ENCODE peak calls at places on chromosome 1, in eight cellular contexts. One of them, this sample, is unnamed.
A peak's percentile ranks its signal among the peaks of the same experiment; 100 is the strongest.

GRCh38 chr1:157775101-157775870 is 1.6 kb downstream of the FCRL2 start:
- DNase-seq in central memory CD8-positive, alpha-beta T cell: no peak
- DNase-seq in sciatic nerve: no peak
- DNase-seq in GM12864: no peak
- DNase-seq in stimulated activated CD8-positive, alpha-beta memory T cell treated with anti-CD3 and anti-CD28 coated beads, Interleukin-15, amount 100 ng/mL, for 4 hours: no peak
- DNase-seq in fibroblast of the aortic adventitia: no peak
- DNase-seq in hypothalamus: no peak
- DNase-seq in Calu3: no peak
- DNase-seq in this sample: no peak

GRCh38 chr1:157200451-157200850 is 62.3 kb upstream of the ETV3 start:
- DNase-seq in hypothalamus: no peak
- DNase-seq in fibroblast of the aortic adventitia: no peak
- DNase-seq in GM12864: no peak
- DNase-seq in stimulated activated CD8-positive, alpha-beta memory T cell treated with anti-CD3 and anti-CD28 coated beads, Interleukin-15, amount 100 ng/mL, for 4 hours: no peak
- DNase-seq in Calu3: no peak
- DNase-seq in sciatic nerve: no peak
- DNase-seq in central memory CD8-positive, alpha-beta T cell: no peak
- DNase-seq in this sample: no peak

GRCh38 chr1:29620631-29621030 is 384.3 kb downstream of the PTPRU start:
- DNase-seq in hypothalamus: no peak
- DNase-seq in stimulated activated CD8-positive, alpha-beta memory T cell treated with anti-CD3 and anti-CD28 coated beads, Interleukin-15, amount 100 ng/mL, for 4 hours: no peak
- DNase-seq in fibroblast of the aortic adventitia: no peak
- DNase-seq in sciatic nerve: no peak
- DNase-seq in Calu3: no peak
- DNase-seq in central memory CD8-positive, alpha-beta T cell: no peak
- DNase-seq in GM12864: no peak
- DNase-seq in this sample: no peak

GRCh38 chr1:160097196-160097910 is 1.1 kb downstream of the IGSF8 start:
- DNase-seq in sciatic nerve: no peak
- DNase-seq in Calu3: no peak
- DNase-seq in GM12864: no peak
- DNase-seq in hypothalamus: no peak
- DNase-seq in stimulated activated CD8-positive, alpha-beta memory T cell treated with anti-CD3 and anti-CD28 coated beads, Interleukin-15, amount 100 ng/mL, for 4 hours: no peak
- DNase-seq in fibroblast of the aortic adventitia: no peak
- DNase-seq in central memory CD8-positive, alpha-beta T cell: no peak
- DNase-seq in this sample: no peak

GRCh38 chr1:64453695-64454094 is 16.2 kb upstream of the CACHD1 start:
- DNase-seq in GM12864: no peak
- DNase-seq in stimulated activated CD8-positive, alpha-beta memory T cell treated with anti-CD3 and anti-CD28 coated beads, Interleukin-15, amount 100 ng/mL, for 4 hours: no peak
- DNase-seq in fibroblast of the aortic adventitia: no peak
- DNase-seq in Calu3: no peak
- DNase-seq in central memory CD8-positive, alpha-beta T cell: no peak
- DNase-seq in hypothalamus: no peak
- DNase-seq in sciatic nerve: no peak
- DNase-seq in this sample: no peak

GRCh38 chr1:176227579-176227978 is 20.5 kb upstream of the COP1 start:
- DNase-seq in stimulated activated CD8-positive, alpha-beta memory T cell treated with anti-CD3 and anti-CD28 coated beads, Interleukin-15, amount 100 ng/mL, for 4 hours: no peak
- DNase-seq in fibroblast of the aortic adventitia: peak; percentile 7
- DNase-seq in hypothalamus: no peak
- DNase-seq in GM12864: no peak
- DNase-seq in Calu3: no peak
- DNase-seq in sciatic nerve: no peak
- DNase-seq in central memory CD8-positive, alpha-beta T cell: no peak
- DNase-seq in this sample: no peak

GRCh38 chr1:246583448-246584185 is 17.4 kb downstream of the CNST start:
- DNase-seq in central memory CD8-positive, alpha-beta T cell: no peak
- DNase-seq in fibroblast of the aortic adventitia: peak; percentile 58
- DNase-seq in GM12864: no peak
- DNase-seq in hypothalamus: no peak
- DNase-seq in Calu3: no peak
- DNase-seq in stimulated activated CD8-positive, alpha-beta memory T cell treated with anti-CD3 and anti-CD28 coated beads, Interleukin-15, amount 100 ng/mL, for 4 hours: no peak
- DNase-seq in sciatic nerve: no peak
- DNase-seq in this sample: no peak

GRCh38 chr1:3217887-3218679 is 149.1 kb downstream of the PRDM16 start:
- DNase-seq in fibroblast of the aortic adventitia: no peak
- DNase-seq in sciatic nerve: no peak
- DNase-seq in Calu3: no peak
- DNase-seq in central memory CD8-positive, alpha-beta T cell: no peak
- DNase-seq in stimulated activated CD8-positive, alpha-beta memory T cell treated with anti-CD3 and anti-CD28 coated beads, Interleukin-15, amount 100 ng/mL, for 4 hours: no peak
- DNase-seq in hypothalamus: no peak
- DNase-seq in GM12864: no peak
- DNase-seq in this sample: no peak

GRCh38 chr1:47930215-47930885 is 66.8 kb downstream of the TRABD2B start:
- DNase-seq in Calu3: no peak
- DNase-seq in stimulated activated CD8-positive, alpha-beta memory T cell treated with anti-CD3 and anti-CD28 coated beads, Interleukin-15, amount 100 ng/mL, for 4 hours: no peak
- DNase-seq in central memory CD8-positive, alpha-beta T cell: no peak
- DNase-seq in hypothalamus: no peak
- DNase-seq in fibroblast of the aortic adventitia: no peak
- DNase-seq in sciatic nerve: no peak
- DNase-seq in GM12864: no peak
- DNase-seq in this sample: peak; percentile 61

GRCh38 chr1:96370752-96371151 is 350.8 kb upstream of the PTBP2 start:
- DNase-seq in stimulated activated CD8-positive, alpha-beta memory T cell treated with anti-CD3 and anti-CD28 coated beads, Interleukin-15, amount 100 ng/mL, for 4 hours: no peak
- DNase-seq in fibroblast of the aortic adventitia: peak; percentile 92
- DNase-seq in sciatic nerve: no peak
- DNase-seq in Calu3: no peak
- DNase-seq in hypothalamus: no peak
- DNase-seq in GM12864: no peak
- DNase-seq in central memory CD8-positive, alpha-beta T cell: no peak
- DNase-seq in this sample: no peak

GRCh38 chr1:43509740-43510375 is 20.8 kb upstream of the PTPRF start:
- DNase-seq in GM12864: peak; percentile 43
- DNase-seq in sciatic nerve: no peak
- DNase-seq in central memory CD8-positive, alpha-beta T cell: no peak
- DNase-seq in fibroblast of the aortic adventitia: no peak
- DNase-seq in Calu3: no peak
- DNase-seq in hypothalamus: no peak
- DNase-seq in stimulated activated CD8-positive, alpha-beta memory T cell treated with anti-CD3 and anti-CD28 coated beads, Interleukin-15, amount 100 ng/mL, for 4 hours: no peak
- DNase-seq in this sample: no peak

This sample was measured in cardiac septum.